ENCODE peak calls at places on chromosome 16, in ten cellular contexts. One of them, this sample, is unnamed. For H3K4me1, the result is how much of the 10 kb centered on the place peaks cover.

GRCh38 chr16:2981177-2981898 is 1.1 kb upstream of the PKMYT1 start:
- DNase-seq in testis: peak
- DNase-seq in body of pancreas: no peak
- DNase-seq in A549: no peak
- DNase-seq in right lobe of liver: no peak
- DNase-seq in HCT116: no peak
- DNase-seq in heart left ventricle: no peak
- DNase-seq in uterus: no peak
- DNase-seq in ovary: no peak
- DNase-seq in prostate gland: no peak
- DNase-seq in this sample: no peak

GRCh38 chr16:62201911-62202310 is 165.7 kb upstream of the CDH8 start:
- DNase-seq in A549: no peak
- DNase-seq in ovary: no peak
- DNase-seq in body of pancreas: no peak
- DNase-seq in prostate gland: no peak
- DNase-seq in uterus: no peak
- DNase-seq in right lobe of liver: no peak
- DNase-seq in testis: peak
- DNase-seq in HCT116: no peak
- DNase-seq in heart left ventricle: no peak
- DNase-seq in this sample: no peak

GRCh38 chr16:79972053-79972704 is 371.6 kb upstream of the MAF start:
- DNase-seq in prostate gland: no peak
- DNase-seq in testis: no peak
- DNase-seq in HCT116: no peak
- DNase-seq in uterus: no peak
- DNase-seq in heart left ventricle: no peak
- DNase-seq in right lobe of liver: no peak
- DNase-seq in A549: no peak
- DNase-seq in ovary: no peak
- DNase-seq in body of pancreas: no peak
- DNase-seq in this sample: no peak

GRCh38 chr16:53805747-53806146 is 101.8 kb downstream of the FTO start:
- DNase-seq in ovary: no peak
- DNase-seq in HCT116: no peak
- DNase-seq in uterus: no peak
- DNase-seq in prostate gland: no peak
- DNase-seq in heart left ventricle: no peak
- DNase-seq in testis: no peak
- DNase-seq in A549: no peak
- DNase-seq in body of pancreas: no peak
- DNase-seq in right lobe of liver: no peak
- DNase-seq in this sample: no peak

GRCh38 chr16:14249291-14250032 is 178.3 kb downstream of the MRTFB start:
- DNase-seq in uterus: peak
- DNase-seq in prostate gland: no peak
- DNase-seq in heart left ventricle: no peak
- DNase-seq in testis: peak
- DNase-seq in ovary: peak
- DNase-seq in A549: peak
- DNase-seq in right lobe of liver: no peak
- DNase-seq in body of pancreas: peak
- DNase-seq in HCT116: peak
- DNase-seq in this sample: peak

GRCh38 chr16:69672315-69672997 is 53.9 kb downstream of the NQO1 start:
- DNase-seq in HCT116: no peak
- DNase-seq in testis: no peak
- DNase-seq in body of pancreas: no peak
- DNase-seq in heart left ventricle: no peak
- DNase-seq in uterus: no peak
- DNase-seq in A549: no peak
- DNase-seq in ovary: no peak
- DNase-seq in right lobe of liver: no peak
- DNase-seq in prostate gland: no peak
- DNase-seq in this sample: no peak

GRCh38 chr16:56263711-56264608 is 72.7 kb downstream of the GNAO1 start:
- DNase-seq in A549: no peak
- DNase-seq in body of pancreas: no peak
- DNase-seq in heart left ventricle: peak
- DNase-seq in HCT116: no peak
- DNase-seq in right lobe of liver: peak
- DNase-seq in ovary: no peak
- DNase-seq in uterus: no peak
- DNase-seq in prostate gland: no peak
- DNase-seq in testis: no peak
- DNase-seq in this sample: no peak

GRCh38 chr16:56683424-56684162 is 1.3 kb downstream of the MT1X start:
- DNase-seq in prostate gland: no peak
- DNase-seq in testis: no peak
- DNase-seq in right lobe of liver: peak
- DNase-seq in heart left ventricle: no peak
- DNase-seq in A549: no peak
- DNase-seq in body of pancreas: peak
- DNase-seq in ovary: no peak
- DNase-seq in HCT116: no peak
- DNase-seq in uterus: no peak
- DNase-seq in this sample: no peak

GRCh38 chr16:58814348-58814801 is 80.3 kb upstream of the GOT2 start:
- DNase-seq in right lobe of liver: peak
- DNase-seq in HCT116: peak
- DNase-seq in body of pancreas: peak
- DNase-seq in A549: peak
- DNase-seq in prostate gland: peak
- DNase-seq in ovary: peak
- DNase-seq in testis: peak
- DNase-seq in uterus: peak
- DNase-seq in heart left ventricle: peak
- DNase-seq in this sample: no peak

GRCh38 chr16:49643429-49644142 is 212.3 kb downstream of the ZNF423 start:
- DNase-seq in heart left ventricle: no peak
- DNase-seq in right lobe of liver: no peak
- DNase-seq in A549: no peak
- DNase-seq in body of pancreas: no peak
- DNase-seq in testis: no peak
- DNase-seq in HCT116: no peak
- DNase-seq in uterus: no peak
- DNase-seq in prostate gland: no peak
- DNase-seq in ovary: no peak
- DNase-seq in this sample: no peak

GRCh38 chr16:74291577-74292208 is 4.9 kb upstream of the PSMD7 start:
- DNase-seq in testis: no peak
- DNase-seq in A549: no peak
- DNase-seq in HCT116: no peak
- DNase-seq in prostate gland: no peak
- DNase-seq in uterus: no peak
- DNase-seq in body of pancreas: no peak
- DNase-seq in ovary: no peak
- DNase-seq in heart left ventricle: no peak
- DNase-seq in right lobe of liver: peak
- DNase-seq in this sample: no peak

DNA sequence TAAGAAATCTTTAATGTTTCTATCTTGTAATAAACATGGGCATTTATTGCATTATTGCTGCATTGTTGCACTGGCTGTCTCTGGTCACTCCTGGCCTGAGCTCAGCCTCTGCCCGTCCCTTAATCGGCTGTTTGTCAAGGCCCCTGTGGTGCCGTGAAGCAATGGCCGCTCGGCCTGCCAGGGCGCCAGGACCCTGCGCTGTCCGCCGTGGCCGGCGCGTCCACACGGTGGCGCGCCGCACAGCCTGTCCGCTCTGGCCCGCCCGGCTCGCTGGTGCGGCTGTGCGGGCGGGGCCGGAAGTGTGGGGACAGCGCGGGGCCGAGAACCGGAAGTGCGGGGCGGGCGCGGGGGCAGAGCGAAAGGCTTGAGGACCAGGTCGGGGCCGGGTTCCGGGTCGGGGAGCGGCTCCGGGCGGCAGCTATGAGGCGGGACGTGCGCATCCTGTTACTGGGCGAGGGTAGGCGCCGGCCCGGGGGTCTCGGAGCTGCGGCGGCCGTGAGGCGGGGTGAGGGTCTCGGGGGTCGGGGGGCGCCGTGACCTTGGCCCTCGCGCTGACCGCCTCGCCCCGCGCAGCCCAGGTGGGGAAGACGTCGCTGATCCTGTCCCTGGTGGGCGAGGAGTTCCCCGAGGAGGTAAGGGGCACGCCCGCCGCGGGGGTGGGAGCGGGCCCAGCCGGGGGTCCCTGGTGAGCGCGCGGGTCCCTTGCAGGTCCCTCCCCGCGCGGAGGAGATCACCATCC is at the start of gene RHOT2:
- DNase-seq in right lobe of liver: peak
- DNase-seq in HCT116: no peak
- DNase-seq in heart left ventricle: peak
- DNase-seq in prostate gland: peak
- DNase-seq in uterus: peak
- DNase-seq in testis: peak
- DNase-seq in ovary: peak
- DNase-seq in body of pancreas: peak
- DNase-seq in A549: peak
- DNase-seq in this sample: peak
- TF ChIP-seq POLR2A in right lobe of liver: peak
- TF ChIP-seq POLR2A in HCT116: no peak
- TF ChIP-seq POLR2A in heart left ventricle: peak
- TF ChIP-seq POLR2A in prostate gland: peak
- TF ChIP-seq POLR2A in uterus: peak
- TF ChIP-seq POLR2A in testis: no peak
- TF ChIP-seq POLR2A in ovary: peak
- TF ChIP-seq POLR2A in body of pancreas: peak
- TF ChIP-seq POLR2A in A549: peak
- TF ChIP-seq POLR2A in this sample: peak

GRCh38 chr16:66578596-66579531 is at the start of gene CMTM2:
- DNase-seq in right lobe of liver: no peak
- DNase-seq in A549: no peak
- DNase-seq in body of pancreas: no peak
- DNase-seq in HCT116: no peak
- DNase-seq in prostate gland: no peak
- DNase-seq in testis: no peak
- DNase-seq in ovary: peak
- DNase-seq in heart left ventricle: no peak
- DNase-seq in uterus: no peak
- DNase-seq in this sample: no peak
- H3K4me3 ChIP-seq in right lobe of liver: peak
- H3K4me3 ChIP-seq in A549: no peak
- H3K4me3 ChIP-seq in body of pancreas: no peak
- H3K4me3 ChIP-seq in HCT116: no peak
- H3K4me3 ChIP-seq in prostate gland: peak
- H3K4me3 ChIP-seq in testis: peak
- H3K4me3 ChIP-seq in ovary: no peak
- H3K4me3 ChIP-seq in heart left ventricle: peak
- H3K4me3 ChIP-seq in uterus: no peak
- H3K4me3 ChIP-seq in this sample: peak

GRCh38 chr16:30456302-30456701 is 10.6 kb upstream of the SEPHS2 start:
- DNase-seq in heart left ventricle: no peak
- DNase-seq in body of pancreas: no peak
- DNase-seq in testis: no peak
- DNase-seq in right lobe of liver: no peak
- DNase-seq in ovary: no peak
- DNase-seq in uterus: no peak
- DNase-seq in HCT116: no peak
- DNase-seq in A549: no peak
- DNase-seq in prostate gland: no peak
- DNase-seq in this sample: no peak
- H3K4me1 ChIP-seq in heart left ventricle: under half
- H3K4me1 ChIP-seq in body of pancreas: under half
- H3K4me1 ChIP-seq in testis: under half
- H3K4me1 ChIP-seq in right lobe of liver: under half
- H3K4me1 ChIP-seq in ovary: under half
- H3K4me1 ChIP-seq in uterus: under half
- H3K4me1 ChIP-seq in HCT116: under half
- H3K4me1 ChIP-seq in A549: under half
- H3K4me1 ChIP-seq in prostate gland: under half
- H3K4me1 ChIP-seq in this sample: under half

GRCh38 chr16:10210979-10211378 is 28.8 kb upstream of the GRIN2A start:
- DNase-seq in HCT116: no peak
- DNase-seq in prostate gland: no peak
- DNase-seq in heart left ventricle: no peak
- DNase-seq in body of pancreas: no peak
- DNase-seq in right lobe of liver: no peak
- DNase-seq in A549: no peak
- DNase-seq in ovary: no peak
- DNase-seq in testis: no peak
- DNase-seq in uterus: no peak
- DNase-seq in this sample: no peak

GRCh38 chr16:10219742-10220141 is 37.5 kb upstream of the GRIN2A start:
- DNase-seq in uterus: no peak
- DNase-seq in HCT116: no peak
- DNase-seq in body of pancreas: no peak
- DNase-seq in A549: no peak
- DNase-seq in ovary: no peak
- DNase-seq in prostate gland: no peak
- DNase-seq in testis: no peak
- DNase-seq in right lobe of liver: no peak
- DNase-seq in heart left ventricle: no peak
- DNase-seq in this sample: no peak

GRCh38 chr16:10218490-10219206 is 36.4 kb upstream of the GRIN2A start:
- DNase-seq in testis: no peak
- DNase-seq in A549: no peak
- DNase-seq in ovary: no peak
- DNase-seq in HCT116: no peak
- DNase-seq in prostate gland: no peak
- DNase-seq in body of pancreas: no peak
- DNase-seq in right lobe of liver: no peak
- DNase-seq in heart left ventricle: no peak
- DNase-seq in uterus: no peak
- DNase-seq in this sample: no peak

GRCh38 chr16:10213748-10214147 is 31.5 kb upstream of the GRIN2A start:
- DNase-seq in testis: no peak
- DNase-seq in right lobe of liver: no peak
- DNase-seq in HCT116: no peak
- DNase-seq in ovary: no peak
- DNase-seq in prostate gland: no peak
- DNase-seq in heart left ventricle: no peak
- DNase-seq in A549: no peak
- DNase-seq in body of pancreas: no peak
- DNase-seq in uterus: no peak
- DNase-seq in this sample: no peak
- TF ChIP-seq POLR2A in testis: no peak
- TF ChIP-seq POLR2A in right lobe of liver: no peak
- TF ChIP-seq POLR2A in HCT116: no peak
- TF ChIP-seq POLR2A in ovary: no peak
- TF ChIP-seq POLR2A in prostate gland: no peak
- TF ChIP-seq POLR2A in heart left ventricle: no peak
- TF ChIP-seq POLR2A in A549: no peak
- TF ChIP-seq POLR2A in body of pancreas: no peak
- TF ChIP-seq POLR2A in uterus: no peak
- TF ChIP-seq POLR2A in this sample: no peak

GRCh38 chr16:6021544-6021943 is 923.9 kb upstream of the EEF2KMT start:
- DNase-seq in right lobe of liver: no peak
- DNase-seq in ovary: no peak
- DNase-seq in prostate gland: no peak
- DNase-seq in testis: no peak
- DNase-seq in body of pancreas: no peak
- DNase-seq in HCT116: no peak
- DNase-seq in heart left ventricle: no peak
- DNase-seq in uterus: no peak
- DNase-seq in A549: no peak
- DNase-seq in this sample: no peak
- H3K4me3 ChIP-seq in right lobe of liver: no peak
- H3K4me3 ChIP-seq in ovary: no peak
- H3K4me3 ChIP-seq in prostate gland: no peak
- H3K4me3 ChIP-seq in testis: no peak
- H3K4me3 ChIP-seq in body of pancreas: no peak
- H3K4me3 ChIP-seq in HCT116: no peak
- H3K4me3 ChIP-seq in heart left ventricle: no peak
- H3K4me3 ChIP-seq in uterus: no peak
- H3K4me3 ChIP-seq in A549: no peak
- H3K4me3 ChIP-seq in this sample: no peak

This sample was measured in tibial nerve.